ENCODE peak calls at places on chromosomes 4 and X, in nine cellular contexts. P is coronary artery, Z is cardiac muscle cell, H is tibial nerve, C is AG09309, F is HL-60, I is kidney epithelial cell, E is sigmoid colon, X is astrocyte of the spinal cord. K is an unnamed sample.

GRCh38 chrX:104324461-104324860 is 69.7 kb upstream of the ESX1 start:
- DNase-seq in P (no peak), Z (no peak), H (no peak), C (no peak), F (no peak), I (no peak), E (no peak), X (no peak), K (no peak)

GRCh38 chrX:19660604-19661003 is 145.3 kb upstream of the MAP3K15 start:
- DNase-seq in P (no peak), Z (peak), H (no peak), C (no peak), F (no peak), I (no peak), E (no peak), X (no peak), K (no peak)

GRCh38 chr4:41204400-41204978 is 9.9 kb downstream of the APBB2 start:
- DNase-seq in P (no peak), Z (peak), H (no peak), C (no peak), F (no peak), I (peak), E (no peak), X (peak), K (peak)

GRCh38 chr4:74933562-74934015 is 673 bp downstream of the PARM1 start:
- DNase-seq in P (no peak), Z (peak), H (no peak), C (no peak), F (no peak), I (no peak), E (no peak), X (peak), K (peak)

GRCh38 chr4:10599574-10599973 is 85.0 kb downstream of the CLNK start:
- DNase-seq in P (no peak), Z (no peak), H (no peak), C (no peak), F (no peak), I (no peak), E (no peak), X (no peak), K (no peak)

GRCh38 chr4:107719211-107719926 is 665 bp downstream of the PAPSS1 start:
- DNase-seq in P (peak), Z (peak), H (no peak), C (no peak), F (no peak), I (no peak), E (peak), X (peak), K (peak)

GRCh38 chr4:107210450-107211239 is 174.5 kb upstream of the DKK2 start:
- DNase-seq in P (no peak), Z (peak), H (no peak), C (no peak), F (no peak), I (no peak), E (no peak), X (peak), K (peak)

GRCh38 chr4:182227611-182228010 is 15.6 kb upstream of the TENM3 start:
- DNase-seq in P (no peak), Z (no peak), H (no peak), C (no peak), F (no peak), I (no peak), E (no peak), X (no peak), K (no peak)

GRCh38 chr4:52376107-52376704 is 282.9 kb downstream of the USP46 start:
- DNase-seq in P (no peak), Z (peak), H (peak), C (peak), F (no peak), I (no peak), E (no peak), X (peak), K (peak)

GRCh38 chr4:110475881-110476818 is at the start of gene ENPEP:
- DNase-seq in P (peak), Z (peak), H (peak), C (no peak), F (no peak), I (no peak), E (peak), X (peak), K (peak)

GRCh38 chrX:70087857-70088256 is 25.6 kb downstream of the OTUD6A start:
- DNase-seq in P (no peak), Z (peak), H (peak), C (no peak), F (no peak), I (no peak), E (no peak), X (no peak), K (peak)

GRCh38 chr4:154506253-154506652 is 14.7 kb upstream of the DCHS2 start:
- DNase-seq in P (no peak), Z (peak), H (peak), C (peak), F (peak), I (no peak), E (no peak), X (peak), K (peak)

GRCh38 chr4:2283199-2283711 is 21.3 kb upstream of the MXD4 start:
- DNase-seq in P (no peak), Z (no peak), H (no peak), C (no peak), F (no peak), I (no peak), E (peak), X (no peak), K (no peak)

GRCh38 chr4:112290341-112290740 is 4.6 kb upstream of the TIFA start:
- DNase-seq in P (no peak), Z (no peak), H (no peak), C (no peak), F (no peak), I (no peak), E (no peak), X (no peak), K (no peak)

GRCh38 chr4:126271266-126271665 is 956.5 kb downstream of the FAT4 start:
- DNase-seq in P (no peak), Z (peak), H (no peak), C (no peak), F (no peak), I (no peak), E (no peak), X (no peak), K (peak)
- H3K4me3 ChIP-seq in P (no peak), Z (no peak), H (no peak), C (no peak), F (no peak), I (no peak), E (no peak), X (no peak), K (no peak)

GRCh38 chr4:117692538-117692937 is 341.7 kb upstream of the NDST3 start:
- DNase-seq in P (no peak), Z (no peak), H (no peak), C (no peak), F (no peak), I (no peak), E (no peak), X (no peak), K (no peak)
- TF ChIP-seq CTCF in P (no peak), Z (no peak), H (no peak), C (no peak), F (no peak), I (no peak), E (no peak), X (no peak), K (no peak)

GRCh38 chrX:38803609-38804480 is 2.6 kb downstream of the MID1IP1 start:
- DNase-seq in P (peak), Z (peak), H (peak), C (no peak), F (peak), I (no peak), E (peak), X (peak), K (peak)

GRCh38 chrX:38798956-38799355 is 2.3 kb upstream of the MID1IP1 start:
- DNase-seq in P (no peak), Z (peak), H (no peak), C (peak), F (no peak), I (no peak), E (no peak), X (peak), K (peak)

GRCh38 chrX:38799995-38800394 is 1.3 kb upstream of the MID1IP1 start:
- DNase-seq in P (no peak), Z (no peak), H (no peak), C (no peak), F (no peak), I (no peak), E (no peak), X (no peak), K (no peak)

GRCh38 chrX:38803286-38803608 is 2.0 kb downstream of the MID1IP1 start:
- DNase-seq in P (no peak), Z (no peak), H (no peak), C (no peak), F (no peak), I (no peak), E (no peak), X (no peak), K (peak)

GRCh38 chrX:38800981-38801845 is at the start of gene MID1IP1:
- DNase-seq in P (peak), Z (peak), H (peak), C (peak), F (peak), I (peak), E (peak), X (peak), K (peak)
- H3K4me3 ChIP-seq in P (peak), Z (peak), H (peak), C (peak), F (peak), I (peak), E (peak), X (peak), K (peak)

GRCh38 chrX:43345166-43345565 is 310.9 kb upstream of the MAOA start:
- DNase-seq in P (no peak), Z (no peak), H (no peak), C (no peak), F (no peak), I (no peak), E (no peak), X (no peak), K (no peak)

GRCh38 chrX:43350935-43351334 is 305.2 kb upstream of the MAOA start:
- DNase-seq in P (no peak), Z (no peak), H (no peak), C (no peak), F (no peak), I (no peak), E (no peak), X (no peak), K (no peak)

GRCh38 chrX:43349363-43349762 is 306.7 kb upstream of the MAOA start:
- DNase-seq in P (no peak), Z (peak), H (peak), C (no peak), F (peak), I (no peak), E (no peak), X (peak), K (peak)
- TF ChIP-seq CTCF in P (no peak), Z (peak), H (peak), C (peak), F (peak), I (peak), E (no peak), X (peak), K (peak)

GRCh38 chrX:64206556-64207162 is 1.2 kb upstream of the AMER1 start:
- DNase-seq in P (no peak), Z (peak), H (no peak), C (no peak), F (no peak), I (no peak), E (peak), X (no peak), K (peak)
- H3K4me3 ChIP-seq in P (peak), Z (peak), H (peak), C (peak), F (peak), I (peak), E (peak), X (peak), K (peak)

DNA sequence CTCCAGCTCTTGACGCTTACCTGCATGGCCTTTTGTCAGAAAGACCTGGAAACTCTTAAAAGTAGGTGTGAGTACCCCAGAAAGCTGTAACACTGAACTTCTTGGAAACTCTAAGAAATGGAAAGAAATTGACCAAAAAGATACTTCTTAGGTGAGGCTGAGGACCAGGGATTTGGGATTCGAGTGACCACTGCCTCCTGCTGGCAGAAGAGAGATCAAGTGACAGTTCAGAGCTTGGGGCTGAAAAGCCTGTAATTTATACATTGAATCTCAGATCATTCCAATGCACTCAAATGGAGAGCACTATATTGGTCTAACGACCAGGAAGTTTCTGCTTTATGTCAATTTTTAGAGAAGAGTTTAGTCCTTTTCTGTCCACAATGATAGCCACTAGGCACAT is 204.6 kb downstream of the PDGFRA start:
- DNase-seq in P (no peak), Z (peak), H (no peak), C (no peak), F (no peak), I (no peak), E (no peak), X (peak), K (peak)
- TF ChIP-seq CTCF in P (no peak), Z (peak), H (no peak), C (peak), F (no peak), I (peak), E (no peak), X (peak), K (peak)

DNA sequence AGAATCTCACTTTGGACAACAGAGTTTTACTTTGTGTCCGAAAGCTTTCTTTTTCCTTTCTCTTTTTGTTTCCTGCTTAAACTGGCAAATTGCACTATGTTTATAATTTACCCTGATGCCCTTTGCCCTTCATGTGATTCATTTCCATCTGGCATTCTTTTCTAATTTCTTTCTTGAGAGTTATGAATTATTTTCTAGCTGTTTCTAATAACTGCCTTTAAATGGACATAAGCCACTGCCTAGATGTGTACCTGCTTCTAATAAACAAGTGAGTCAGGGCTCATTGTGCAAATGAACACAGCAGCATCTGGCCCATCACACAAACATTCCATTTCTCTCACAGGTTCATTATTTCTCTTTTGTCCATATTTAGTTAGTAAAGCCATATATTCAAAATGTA is 242.3 kb upstream of the GPRIN3 start:
- DNase-seq in P (no peak), Z (peak), H (no peak), C (no peak), F (no peak), I (no peak), E (no peak), X (no peak), K (peak)
- H3K4me3 ChIP-seq in P (no peak), Z (no peak), H (no peak), C (no peak), F (no peak), I (no peak), E (no peak), X (no peak), K (no peak)

DNA sequence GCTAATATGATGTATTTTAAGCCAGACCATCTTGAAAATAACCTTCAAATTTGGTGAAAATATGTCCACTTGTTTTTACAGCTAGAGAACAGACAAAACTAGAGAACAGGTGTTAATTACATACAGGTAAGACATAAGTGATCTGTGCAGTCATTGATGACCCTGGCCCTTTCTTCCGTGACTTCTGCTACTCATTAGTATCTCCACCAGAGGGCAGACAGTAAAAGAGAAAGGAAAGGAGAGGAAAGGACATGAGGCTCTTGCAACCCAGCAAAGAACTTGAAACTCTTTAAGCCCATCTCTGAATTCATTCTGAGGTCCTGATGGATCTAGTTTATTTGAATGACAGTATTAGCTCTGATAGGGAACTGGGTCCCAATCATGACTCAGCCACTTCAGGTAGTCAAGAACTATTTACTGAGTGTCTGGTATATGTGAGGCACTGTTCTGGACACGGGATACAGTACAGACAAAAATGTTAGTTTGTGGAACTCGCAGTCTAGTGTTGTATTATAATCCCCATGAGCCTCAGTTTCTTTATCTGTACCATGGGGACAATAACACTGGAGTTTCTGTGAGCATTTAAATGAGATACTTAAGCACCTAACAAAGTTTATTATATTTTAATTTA is 121.0 kb upstream of the TEX13D start:
- DNase-seq in P (no peak), Z (peak), H (no peak), C (no peak), F (no peak), I (no peak), E (no peak), X (no peak), K (peak)
- TF ChIP-seq CTCF in P (peak), Z (peak), H (peak), C (peak), F (peak), I (peak), E (peak), X (peak), K (peak)